ENCODE peak calls at places on chromosomes 7 and 10, in nine cellular contexts. Y is dorsolateral prefrontal cortex, G is HFF-Myc, C is ovary, J is AG04450, X is lower lobe of right lung, K is fibroblast of lung, I is mammary epithelial cell, D is tibial nerve. W is an unnamed sample.

GRCh38 chr10:27804136-27804535 is 58.5 kb upstream of the MKX start:
- DNase-seq in G (no peak), Y (no peak), X (no peak), K (no peak), D (no peak), C (no peak), J (no peak), I (no peak), W (no peak)

GRCh38 chr7:81299272-81299671 is 380.4 kb upstream of the SEMA3C start:
- DNase-seq in G (peak), J (peak), I (peak), X (no peak), K (peak), Y (no peak), C (no peak), D (no peak), W (peak)

GRCh38 chr7:157674027-157674714 is 337.4 kb downstream of the DNAJB6 start:
- DNase-seq in Y (peak), X (no peak), D (peak), J (no peak), G (no peak), K (no peak), C (no peak), I (no peak), W (no peak)

GRCh38 chr7:113113912-113114311 is 4.4 kb downstream of the SMIM30 start:
- DNase-seq in X (no peak), Y (no peak), K (no peak), J (no peak), C (no peak), G (no peak), D (no peak), I (no peak), W (no peak)

GRCh38 chr7:5591547-5591899 is 167.9 kb upstream of the TNRC18 start:
- DNase-seq in I (peak), D (no peak), G (no peak), X (no peak), Y (no peak), J (peak), C (peak), K (peak), W (peak)

GRCh38 chr7:31327071-31327470 is 13.5 kb downstream of the NEUROD6 start:
- DNase-seq in K (peak), J (no peak), I (peak), G (no peak), D (no peak), Y (no peak), C (no peak), X (no peak), W (peak)

GRCh38 chr7:66033471-66034385 is 41.9 kb upstream of the ASL start:
- DNase-seq in I (no peak), X (no peak), D (no peak), G (no peak), K (no peak), C (no peak), J (no peak), Y (no peak), W (no peak)

GRCh38 chr7:87187120-87187519 is 32.4 kb downstream of the TMEM243 start:
- DNase-seq in C (no peak), G (no peak), D (no peak), J (no peak), K (no peak), X (no peak), I (no peak), Y (no peak), W (no peak)

GRCh38 chr10:68559251-68559650 is 886 bp upstream of the TET1 start:
- DNase-seq in G (no peak), X (no peak), C (no peak), K (peak), I (no peak), D (no peak), Y (no peak), J (no peak), W (no peak)

GRCh38 chr7:64180989-64181388 is 26.0 kb upstream of the ZNF735 start:
- DNase-seq in K (no peak), D (no peak), I (no peak), X (no peak), G (no peak), J (no peak), C (no peak), Y (no peak), W (no peak)

GRCh38 chr10:69010151-69010640 is 21.6 kb downstream of the KIFBP start:
- DNase-seq in X (no peak), J (no peak), Y (no peak), I (no peak), C (no peak), G (no peak), K (no peak), D (no peak), W (no peak)

GRCh38 chr7:75993689-75994387 is 557 bp downstream of the TMEM120A start:
- DNase-seq in G (no peak), C (peak), Y (peak), J (no peak), I (peak), X (peak), K (peak), D (peak), W (peak)

GRCh38 chr7:1845536-1846311 is 175.6 kb downstream of the ELFN1 start:
- DNase-seq in D (no peak), K (no peak), C (no peak), J (no peak), Y (peak), G (no peak), I (no peak), X (peak), W (no peak)

GRCh38 chr10:35079763-35080162 is 10.4 kb downstream of the CUL2 start:
- DNase-seq in C (no peak), Y (no peak), X (no peak), G (no peak), K (peak), J (no peak), I (peak), D (no peak), W (no peak)

GRCh38 chr7:3427957-3428356 is 126.9 kb downstream of the SDK1 start:
- DNase-seq in I (no peak), G (no peak), Y (no peak), J (no peak), C (no peak), K (no peak), X (no peak), D (no peak), W (no peak)

GRCh38 chr10:71984798-71985388 is 20.7 kb downstream of the CHST3 start:
- DNase-seq in D (no peak), Y (no peak), K (no peak), I (no peak), X (peak), C (no peak), J (no peak), G (no peak), W (no peak)

GRCh38 chr10:69629897-69630650 is at the start of gene FAM241B:
- DNase-seq in Y (peak), K (peak), G (no peak), I (peak), D (no peak), X (peak), J (no peak), C (peak), W (no peak)

GRCh38 chr7:98563183-98563495 is 53.9 kb upstream of the NPTX2 start:
- DNase-seq in D (no peak), J (no peak), K (no peak), G (no peak), C (no peak), Y (no peak), X (no peak), I (no peak), W (no peak)

GRCh38 chr10:96415896-96416554 is 57.2 kb upstream of the OPALIN start:
- DNase-seq in J (no peak), K (peak), D (no peak), Y (no peak), I (peak), C (no peak), G (no peak), X (no peak), W (peak)

GRCh38 chr7:101299511-101300464 is 21.8 kb downstream of the IFT22 start:
- DNase-seq in K (no peak), G (no peak), J (no peak), X (no peak), I (no peak), Y (no peak), C (no peak), D (no peak), W (no peak)

GRCh38 chr7:141864765-141865447 is 23.6 kb upstream of the PRSS37 start:
- DNase-seq in C (no peak), G (no peak), I (peak), Y (no peak), J (no peak), K (peak), D (no peak), X (no peak), W (no peak)

GRCh38 chr7:90988523-90988922 is 275.7 kb upstream of the FZD1 start:
- DNase-seq in X (no peak), Y (no peak), C (no peak), I (no peak), G (no peak), D (no peak), K (no peak), J (no peak), W (no peak)

GRCh38 chr7:143193880-143194279 is 10.7 kb downstream of the TAS2R39 start:
- DNase-seq in X (no peak), J (no peak), G (no peak), D (no peak), K (no peak), Y (no peak), C (no peak), I (no peak), W (no peak)

GRCh38 chr7:154928136-154929005 is 74.6 kb downstream of the PAXIP1 start:
- DNase-seq in Y (no peak), G (peak), K (peak), I (peak), D (no peak), J (peak), X (no peak), C (peak), W (peak)

GRCh38 chr7:158706273-158706704 is 1.7 kb upstream of the NCAPG2 start:
- DNase-seq in G (no peak), Y (no peak), I (no peak), J (no peak), K (no peak), C (no peak), X (no peak), D (no peak), W (no peak)

GRCh38 chr10:93775330-93775729 is 17.6 kb downstream of the LGI1 start:
- DNase-seq in C (no peak), I (no peak), X (no peak), D (no peak), J (no peak), G (no peak), Y (no peak), K (no peak), W (no peak)

GRCh38 chr7:43130347-43130746 is 17.9 kb downstream of the HECW1 start:
- DNase-seq in I (no peak), D (no peak), X (no peak), G (no peak), C (no peak), K (no peak), J (no peak), Y (no peak), W (no peak)

GRCh38 chr10:47048533-47048905 is 137.3 kb downstream of the PTPN20 start:
- DNase-seq in I (no peak), J (no peak), X (peak), D (no peak), G (no peak), C (no peak), Y (peak), K (no peak), W (no peak)

GRCh38 chr7:37365405-37365804 is 83.3 kb downstream of the ELMO1 start:
- DNase-seq in K (no peak), C (no peak), D (no peak), X (no peak), Y (no peak), J (no peak), G (no peak), I (no peak), W (no peak)

GRCh38 chr7:92608380-92609322 is 18.5 kb upstream of the FAM133B start:
- DNase-seq in Y (no peak), X (peak), J (no peak), D (no peak), K (no peak), G (no peak), C (peak), I (no peak), W (no peak)

GRCh38 chr10:113259841-113260240 is 293.0 kb upstream of the HABP2 start:
- DNase-seq in C (no peak), D (no peak), X (no peak), K (no peak), G (no peak), I (no peak), J (no peak), Y (no peak), W (no peak)

GRCh38 chr10:61284222-61284890 is 168.8 kb downstream of the TMEM26 start:
- DNase-seq in K (peak), J (peak), Y (no peak), X (no peak), D (no peak), I (peak), C (no peak), G (peak), W (peak)

GRCh38 chr10:14560274-14560673 is 214.4 kb downstream of the FAM107B start:
- DNase-seq in I (peak), X (peak), C (no peak), D (no peak), G (no peak), J (no peak), Y (no peak), K (peak), W (no peak)
- TF ChIP-seq CTCF in I (peak), X (peak), C (no peak), D (no peak), G (no peak), J (no peak), Y (no peak), K (no peak), W (no peak)

GRCh38 chr10:110068780-110069179 is 61.0 kb downstream of the ADD3 start:
- DNase-seq in D (no peak), I (no peak), J (no peak), C (no peak), Y (no peak), K (no peak), G (no peak), X (no peak), W (no peak)
- H3K4me3 ChIP-seq in D (no peak), I (no peak), J (no peak), C (no peak), Y (no peak), K (no peak), G (no peak), X (no peak), W (no peak)

DNA sequence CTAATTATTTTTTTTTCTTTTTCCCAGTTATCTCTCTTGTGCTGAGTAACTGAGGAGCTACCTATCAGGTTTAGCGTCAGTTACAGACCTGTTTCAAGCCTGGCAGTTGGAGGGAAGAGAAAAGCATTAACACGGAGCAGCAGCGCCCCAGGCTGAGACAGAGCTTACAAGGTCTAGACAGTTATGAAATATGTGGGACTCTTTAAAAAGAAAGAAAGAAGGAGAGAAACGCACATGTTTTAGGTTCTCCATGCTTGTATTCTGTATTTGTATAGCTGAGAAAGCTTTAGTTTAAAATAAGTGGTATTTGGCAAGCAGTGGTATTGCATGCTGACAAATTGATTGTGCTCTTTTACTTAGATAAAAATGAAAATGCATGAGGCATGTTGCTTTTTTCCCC is 157.6 kb downstream of the GRK5 start:
- DNase-seq in K (peak), Y (no peak), I (no peak), G (no peak), D (no peak), X (no peak), J (no peak), C (no peak), W (no peak)
- TF ChIP-seq CTCF in K (peak), Y (no peak), I (no peak), G (peak), D (peak), X (no peak), J (peak), C (no peak), W (peak)

GRCh38 chr7:151251926-151252835 is 3.7 kb upstream of the SMARCD3 start:
- DNase-seq in J (peak), C (peak), D (peak), Y (peak), I (peak), K (peak), G (no peak), X (peak), W (peak)

GRCh38 chr7:151251328-151251925 is 2.9 kb upstream of the SMARCD3 start:
- DNase-seq in G (no peak), Y (peak), X (peak), C (peak), K (peak), J (no peak), I (peak), D (no peak), W (peak)

GRCh38 chr7:151254851-151255250 is 6.4 kb upstream of the SMARCD3 start:
- DNase-seq in I (no peak), X (no peak), D (no peak), J (no peak), G (no peak), K (no peak), Y (no peak), C (no peak), W (no peak)

GRCh38 chr7:151254316-151254715 is 5.8 kb upstream of the SMARCD3 start:
- DNase-seq in K (no peak), C (no peak), X (peak), Y (no peak), J (no peak), D (no peak), I (no peak), G (no peak), W (no peak)

GRCh38 chr7:151252961-151253691 is 4.6 kb upstream of the SMARCD3 start:
- DNase-seq in D (no peak), G (no peak), X (no peak), Y (no peak), C (no peak), K (no peak), J (no peak), I (no peak), W (no peak)
- H3K4me3 ChIP-seq in D (no peak), G (no peak), X (no peak), Y (peak), C (no peak), K (peak), J (peak), I (no peak), W (peak)

GRCh38 chr10:125161570-125162139 is 1.3 kb upstream of the CTBP2 start:
- DNase-seq in J (no peak), G (no peak), X (peak), D (no peak), K (no peak), C (no peak), I (no peak), Y (no peak), W (no peak)
- TF ChIP-seq CTCF in J (peak), G (no peak), X (peak), D (no peak), K (peak), C (no peak), I (peak), Y (peak), W (peak)

DNA sequence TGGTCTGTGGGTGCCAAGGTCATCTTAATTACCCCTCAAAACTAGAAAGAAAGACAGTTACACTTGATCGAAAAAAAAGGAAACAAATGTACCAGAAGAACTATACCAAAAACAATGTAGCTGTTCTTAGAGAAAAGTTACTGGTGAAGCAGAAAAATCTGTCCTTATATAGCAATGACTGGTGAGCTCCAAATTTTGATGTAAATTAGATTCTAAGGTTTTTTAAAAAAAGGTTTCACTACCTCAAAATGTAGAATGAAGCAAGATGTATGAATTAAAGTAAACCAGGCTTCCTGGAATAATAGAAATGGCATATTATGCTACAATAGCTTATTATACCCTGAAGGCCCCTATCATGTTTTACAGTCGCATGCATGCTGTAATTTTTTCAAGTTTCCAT is 28.5 kb upstream of the FKBP9 start:
- DNase-seq in G (no peak), J (no peak), Y (no peak), C (no peak), I (no peak), X (no peak), D (no peak), K (no peak), W (no peak)
- H3K4me3 ChIP-seq in G (no peak), J (no peak), Y (no peak), C (no peak), I (no peak), X (no peak), D (no peak), K (no peak), W (no peak)